ENCODE peak calls at places on chromosome 12, in nine cellular contexts. N is HFF-Myc; A is stomach; P is omental fat pad; J is gastrocnemius medialis; L is AG09309; T is CD4-positive, alpha-beta T cell; B is MCF 10A; D is adrenal gland. W is an unnamed sample.

GRCh38 chr12:38614171-38614570 is 291.2 kb downstream of the CPNE8 start:
- DNase-seq in T (no peak), N (no peak), L (no peak), A (no peak), P (no peak), B (no peak), J (no peak), D (no peak), W (no peak)

GRCh38 chr12:75660107-75660530 is 148.7 kb upstream of the KRR1 start:
- DNase-seq in T (no peak), L (peak), B (peak), P (no peak), A (no peak), D (no peak), N (no peak), J (no peak), W (peak)

GRCh38 chr12:126055521-126055920 is 990.3 kb downstream of the AACS start:
- DNase-seq in D (no peak), L (peak), B (peak), N (no peak), P (no peak), J (no peak), A (no peak), T (no peak), W (no peak)

GRCh38 chr12:53623986-53624385 is 2.2 kb downstream of the ATF7 start:
- DNase-seq in N (peak), L (no peak), J (no peak), T (no peak), D (no peak), B (peak), P (no peak), A (no peak), W (no peak)

GRCh38 chr12:54206807-54207206 is 18.0 kb upstream of the SMUG1 start:
- DNase-seq in L (no peak), P (no peak), J (no peak), B (no peak), A (no peak), D (no peak), N (no peak), T (no peak), W (no peak)

GRCh38 chr12:131378176-131378842 is 332.6 kb upstream of the SFSWAP start:
- DNase-seq in D (no peak), J (no peak), N (no peak), T (no peak), A (no peak), P (no peak), L (no peak), B (no peak), W (no peak)

GRCh38 chr12:104049278-104050257 is at the start of gene GLT8D2:
- DNase-seq in L (peak), P (peak), N (peak), D (peak), T (no peak), B (peak), A (peak), J (no peak), W (peak)

GRCh38 chr12:50387487-50387886 is 8.9 kb downstream of the FAM186A start:
- DNase-seq in P (no peak), L (no peak), A (no peak), D (no peak), N (no peak), B (no peak), J (no peak), T (no peak), W (no peak)

GRCh38 chr12:89464974-89465592 is 59.5 kb downstream of the GALNT4 start:
- DNase-seq in B (no peak), D (no peak), L (no peak), J (no peak), A (no peak), N (no peak), T (no peak), P (no peak), W (peak)

GRCh38 chr12:45122776-45123380 is 72.0 kb upstream of the DBX2 start:
- DNase-seq in B (peak), L (no peak), J (no peak), D (no peak), N (peak), T (no peak), P (no peak), A (no peak), W (peak)

GRCh38 chr12:68225576-68226476 is at the start of gene IL26:
- DNase-seq in L (no peak), D (no peak), P (no peak), A (no peak), J (no peak), T (no peak), B (no peak), N (no peak), W (no peak)

GRCh38 chr12:128323526-128323925 is 56.6 kb downstream of the TMEM132C start:
- DNase-seq in T (no peak), P (no peak), D (no peak), L (no peak), J (no peak), N (no peak), A (no peak), B (no peak), W (no peak)

GRCh38 chr12:82057770-82058169 is 298.6 kb upstream of the PPFIA2 start:
- DNase-seq in T (no peak), L (no peak), A (no peak), D (no peak), P (no peak), J (no peak), B (peak), N (no peak), W (peak)

GRCh38 chr12:115752913-115753726 is 524.4 kb downstream of the MED13L start:
- DNase-seq in J (peak), L (peak), D (peak), N (peak), P (no peak), B (peak), A (peak), T (no peak), W (peak)

GRCh38 chr12:94571556-94571955 is 78.8 kb downstream of the TMCC3 start:
- DNase-seq in P (no peak), N (peak), A (peak), J (no peak), L (no peak), D (peak), B (peak), T (no peak), W (peak)

GRCh38 chr12:94570161-94570560 is 80.2 kb downstream of the TMCC3 start:
- DNase-seq in L (no peak), B (peak), A (no peak), P (no peak), N (no peak), D (no peak), T (no peak), J (no peak), W (peak)

GRCh38 chr12:94575645-94576393 is 74.5 kb downstream of the TMCC3 start:
- DNase-seq in P (no peak), L (no peak), J (no peak), B (no peak), A (no peak), T (no peak), N (no peak), D (no peak), W (no peak)

GRCh38 chr12:94575024-94575423 is 75.3 kb downstream of the TMCC3 start:
- DNase-seq in T (no peak), J (no peak), P (no peak), N (no peak), D (no peak), L (no peak), A (no peak), B (no peak), W (no peak)
- TF ChIP-seq CTCF in T (no peak), J (no peak), P (no peak), N (no peak), D (no peak), L (no peak), A (no peak), B (no peak), W (no peak)

GRCh38 chr12:55901881-55902490 is 25.7 kb downstream of the PYM1 start:
- DNase-seq in B (no peak), A (no peak), J (no peak), P (no peak), D (peak), N (no peak), T (no peak), L (no peak), W (no peak)
- TF ChIP-seq CTCF in B (no peak), A (no peak), J (no peak), P (no peak), D (no peak), N (no peak), T (no peak), L (no peak), W (no peak)

GRCh38 chr12:121187501-121187900 is 22.4 kb upstream of the P2RX4 start:
- DNase-seq in P (no peak), T (no peak), A (no peak), N (no peak), D (no peak), J (no peak), B (no peak), L (no peak), W (no peak)

GRCh38 chr12:121182222-121182896 is 27.6 kb upstream of the P2RX4 start:
- DNase-seq in J (no peak), N (no peak), P (no peak), L (no peak), B (no peak), T (no peak), D (no peak), A (no peak), W (no peak)

GRCh38 chr12:121186826-121187225 is 23.1 kb upstream of the P2RX4 start:
- DNase-seq in N (no peak), A (no peak), P (no peak), T (no peak), L (no peak), J (no peak), B (no peak), D (no peak), W (no peak)

GRCh38 chr12:121184984-121185894 is 24.7 kb upstream of the P2RX4 start:
- DNase-seq in T (no peak), N (no peak), B (no peak), D (no peak), A (no peak), L (no peak), J (no peak), P (no peak), W (no peak)

GRCh38 chr12:121184425-121184824 is 25.5 kb upstream of the P2RX4 start:
- DNase-seq in J (no peak), T (no peak), A (no peak), B (peak), N (no peak), D (no peak), L (no peak), P (no peak), W (no peak)
- TF ChIP-seq CTCF in J (no peak), T (no peak), A (no peak), B (no peak), N (no peak), D (no peak), L (no peak), P (no peak), W (no peak)

DNA sequence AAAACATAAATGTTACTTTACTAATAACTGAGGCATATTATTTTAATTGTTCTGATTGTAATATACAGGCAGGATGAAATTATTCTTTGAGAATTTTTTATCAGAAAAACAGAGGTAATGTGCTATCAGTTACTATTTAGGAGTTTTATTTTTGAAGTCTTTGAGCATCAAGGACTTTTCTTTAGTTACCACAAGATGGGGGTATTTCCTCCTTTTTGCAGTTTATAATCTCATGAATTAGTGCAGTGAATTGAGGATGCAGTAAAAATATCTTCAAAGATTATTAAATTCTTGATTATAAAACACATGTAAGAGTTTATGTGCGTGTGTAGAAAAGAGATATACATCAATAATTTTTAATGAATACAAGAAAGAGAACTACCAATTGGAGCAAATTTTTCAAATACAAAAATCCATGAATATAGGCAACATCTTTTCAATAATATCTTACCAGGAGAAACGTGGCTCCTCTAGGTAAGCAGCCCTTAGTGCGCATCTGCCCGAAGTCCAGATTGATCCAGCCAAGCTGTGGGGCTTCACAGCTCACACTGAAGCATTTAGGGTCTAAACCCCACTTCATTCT is 71.6 kb downstream of the ERGIC2 start:
- DNase-seq in J (no peak), P (no peak), B (peak), L (no peak), N (peak), A (no peak), T (no peak), D (no peak), W (no peak)
- TF ChIP-seq CTCF in J (no peak), P (no peak), B (peak), L (peak), N (peak), A (no peak), T (peak), D (peak), W (no peak)

DNA sequence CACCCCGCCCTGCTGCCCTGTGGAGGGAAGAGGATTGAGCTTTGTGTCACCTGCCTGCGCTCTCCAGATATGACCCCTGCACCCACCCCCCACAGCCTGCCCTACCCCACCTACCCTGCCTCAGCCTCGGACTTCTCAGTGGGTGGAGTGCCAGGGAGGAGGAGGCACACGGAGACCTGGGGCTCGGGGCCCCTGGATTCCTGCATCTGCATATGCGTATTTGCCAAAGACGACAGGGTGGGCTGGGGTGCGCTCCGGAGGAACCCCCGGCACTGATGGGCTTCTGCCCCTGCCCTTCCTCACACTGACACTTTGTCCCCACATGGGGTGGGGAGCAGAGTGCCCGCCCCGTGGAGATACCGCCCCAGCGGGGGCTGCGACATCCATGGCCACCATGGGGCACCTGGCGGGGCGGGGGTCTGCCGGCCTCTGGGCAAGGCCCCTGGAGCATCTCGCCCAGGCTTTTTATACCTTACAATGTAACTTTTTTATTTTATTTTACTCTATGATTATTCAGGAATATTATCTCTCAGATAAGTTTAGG is 206.0 kb downstream of the TSPAN9 start:
- DNase-seq in T (no peak), P (no peak), J (no peak), D (no peak), L (no peak), A (no peak), N (no peak), B (no peak), W (no peak)
- TF ChIP-seq CTCF in T (no peak), P (no peak), J (no peak), D (no peak), L (no peak), A (no peak), N (no peak), B (no peak), W (no peak)

DNA sequence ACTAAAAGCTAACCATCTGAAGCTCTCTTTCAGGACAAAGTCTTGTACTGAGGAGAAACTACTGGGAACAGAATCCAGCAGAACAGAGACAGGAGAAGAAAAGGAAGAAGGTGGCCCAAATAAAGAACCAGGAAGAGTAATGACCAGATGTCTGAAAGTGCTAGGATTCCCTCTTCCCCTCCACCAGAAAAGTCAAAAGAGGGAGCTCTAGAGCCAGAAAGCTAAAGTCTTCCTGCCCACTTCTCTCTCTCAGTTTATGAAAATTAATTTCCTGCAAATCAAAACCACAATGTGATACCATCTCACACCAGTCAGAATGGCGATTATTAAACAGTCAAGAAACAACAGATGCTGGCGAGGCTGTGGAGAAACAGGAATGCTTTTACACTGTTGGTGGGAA is 47.2 kb downstream of the SPPL3 start:
- DNase-seq in N (no peak), A (no peak), D (no peak), B (peak), J (no peak), L (no peak), P (no peak), T (no peak), W (peak)
- TF ChIP-seq CTCF in N (peak), A (no peak), D (no peak), B (peak), J (no peak), L (peak), P (no peak), T (peak), W (peak)